ENCODE peak calls at places on chromosomes 2 and 18, in ten cellular contexts. X, V, B, A, E, Q, G, Z, F and C are unnamed samples.

GRCh38 chr2:176814274-176814673 is 398.3 kb upstream of the HNRNPA3 start:
- ATAC-seq in F (no peak), Z (peak), E (no peak), Q (no peak), A (no peak), X (no peak), B (no peak), G (no peak), V (no peak), C (no peak)

GRCh38 chr2:121263996-121264715 is 20.8 kb downstream of the TFCP2L1 start:
- ATAC-seq in G (no peak), Z (no peak), Q (peak), E (no peak), X (peak), F (no peak), A (peak), B (no peak), V (peak), C (no peak)

GRCh38 chr18:23963443-23964185 is 50.9 kb upstream of the TTC39C start:
- ATAC-seq in G (no peak), B (no peak), X (peak), Z (no peak), F (no peak), Q (peak), E (no peak), A (peak), V (peak), C (no peak)

GRCh38 chr2:227865281-227865680 is 6.2 kb upstream of the DAW1 start:
- ATAC-seq in E (no peak), V (no peak), B (no peak), Z (no peak), X (no peak), G (no peak), F (no peak), A (no peak), Q (no peak), C (no peak)

GRCh38 chr2:54871457-54872103 is 148.1 kb downstream of the EML6 start:
- ATAC-seq in E (no peak), B (no peak), Q (no peak), A (peak), F (no peak), G (no peak), Z (peak), V (peak), X (no peak), C (peak)

GRCh38 chr2:73177645-73178255 is 24.6 kb upstream of the NOTO start:
- ATAC-seq in B (peak), F (peak), E (no peak), X (peak), V (peak), Q (no peak), G (no peak), A (peak), Z (no peak), C (peak)

GRCh38 chr18:12639990-12640880 is 17.7 kb downstream of the SPIRE1 start:
- ATAC-seq in G (peak), F (no peak), A (peak), V (peak), X (peak), Q (peak), B (peak), E (peak), Z (no peak), C (no peak)

GRCh38 chr2:29246388-29247300 is 131.4 kb downstream of the CLIP4 start:
- ATAC-seq in X (peak), Q (peak), A (peak), F (peak), Z (no peak), E (peak), V (peak), G (no peak), B (no peak), C (no peak)

GRCh38 chr2:103179800-103180199 is 418.0 kb downstream of the TMEM182 start:
- ATAC-seq in V (no peak), B (no peak), A (no peak), Q (no peak), F (no peak), Z (peak), X (no peak), G (no peak), E (no peak), C (no peak)

GRCh38 chr2:1591978-1592907 is 152.1 kb downstream of the PXDN start:
- ATAC-seq in E (peak), G (peak), B (peak), Z (peak), V (peak), Q (peak), X (peak), A (peak), F (no peak), C (peak)

GRCh38 chr18:3456686-3457069 is 6.7 kb downstream of the TGIF1 start:
- ATAC-seq in A (no peak), F (no peak), X (no peak), G (no peak), V (peak), B (no peak), E (no peak), Z (peak), Q (peak), C (no peak)

GRCh38 chr2:7011376-7012083 is 94.3 kb downstream of the RNF144A start:
- ATAC-seq in V (no peak), E (no peak), A (no peak), F (no peak), Z (no peak), Q (no peak), G (no peak), X (no peak), B (no peak), C (no peak)

GRCh38 chr2:28117104-28117596 is 226.6 kb downstream of the BABAM2 start:
- ATAC-seq in G (peak), F (no peak), X (peak), V (peak), E (no peak), Q (no peak), B (no peak), Z (peak), A (peak), C (no peak)

GRCh38 chr2:203623616-203624015 is 82.8 kb upstream of the CD28 start:
- ATAC-seq in E (no peak), A (no peak), G (no peak), Q (no peak), V (no peak), X (no peak), F (no peak), Z (no peak), B (no peak), C (no peak)

GRCh38 chr2:157182834-157183396 is 74.6 kb upstream of the GALNT5 start:
- ATAC-seq in B (peak), G (peak), F (peak), Z (peak), Q (peak), A (peak), V (no peak), E (peak), X (no peak), C (peak)

GRCh38 chr2:160989778-160990177 is 170.4 kb upstream of the TANK start:
- ATAC-seq in B (no peak), Z (no peak), X (no peak), V (no peak), F (no peak), E (no peak), A (no peak), G (no peak), Q (no peak), C (no peak)

GRCh38 chr2:53964237-53964952 is 6.4 kb downstream of the PSME4 start:
- ATAC-seq in V (no peak), A (no peak), E (no peak), G (no peak), Q (no peak), B (no peak), F (peak), X (no peak), Z (no peak), C (no peak)

GRCh38 chr2:216918088-216918680 is 58.3 kb upstream of the TNP1 start:
- ATAC-seq in V (no peak), B (peak), Q (no peak), G (peak), F (no peak), Z (no peak), A (peak), X (peak), E (no peak), C (peak)

GRCh38 chr18:59266459-59266858 is 6.8 kb downstream of the RAX start:
- ATAC-seq in A (no peak), Q (no peak), F (no peak), E (no peak), X (no peak), V (no peak), Z (no peak), B (no peak), G (no peak), C (no peak)

GRCh38 chr2:196159223-196159892 is 12.0 kb downstream of the STK17B start:
- ATAC-seq in Q (no peak), A (no peak), X (no peak), F (peak), V (no peak), Z (no peak), E (no peak), B (no peak), G (no peak), C (no peak)

GRCh38 chr2:45329045-45329677 is 281.9 kb downstream of the SRBD1 start:
- ATAC-seq in B (peak), Q (no peak), E (no peak), Z (no peak), V (peak), X (peak), G (no peak), F (no peak), A (peak), C (no peak)

GRCh38 chr2:163553601-163554000 is 182.2 kb downstream of the FIGN start:
- ATAC-seq in G (no peak), F (no peak), B (no peak), X (no peak), V (no peak), Q (no peak), E (no peak), A (no peak), Z (no peak), C (no peak)

GRCh38 chr2:176685908-176686307 is 416.7 kb downstream of the MTX2 start:
- ATAC-seq in Q (no peak), Z (no peak), G (no peak), V (no peak), E (no peak), F (no peak), X (no peak), B (no peak), A (no peak), C (no peak)

GRCh38 chr18:37368110-37368812 is 197.3 kb downstream of the CELF4 start:
- ATAC-seq in Q (no peak), B (no peak), V (no peak), A (no peak), G (no peak), F (no peak), X (no peak), Z (no peak), E (no peak), C (no peak)

GRCh38 chr2:215136669-215137328 is 1.6 kb downstream of the ABCA12 start:
- ATAC-seq in E (no peak), Z (no peak), G (no peak), B (peak), Q (no peak), F (peak), X (no peak), A (no peak), V (no peak), C (no peak)

GRCh38 chr2:69166465-69166811 is 153.5 kb downstream of the ANTXR1 start:
- ATAC-seq in A (no peak), X (no peak), F (no peak), B (no peak), G (no peak), E (no peak), V (peak), Q (no peak), Z (no peak), C (no peak)

GRCh38 chr2:69166812-69167468 is 154.0 kb downstream of the ANTXR1 start:
- ATAC-seq in B (no peak), X (no peak), F (no peak), Z (no peak), Q (peak), V (peak), E (no peak), A (no peak), G (peak), C (no peak)

GRCh38 chr2:69168144-69168813 is 155.3 kb downstream of the ANTXR1 start:
- ATAC-seq in V (no peak), B (no peak), Z (no peak), E (no peak), G (no peak), X (no peak), F (no peak), A (no peak), Q (no peak), C (no peak)

GRCh38 chr2:69168950-69169695 is 156.1 kb downstream of the ANTXR1 start:
- ATAC-seq in V (no peak), Z (no peak), G (no peak), X (no peak), E (no peak), F (no peak), Q (no peak), A (no peak), B (no peak), C (no peak)

GRCh38 chr2:69167469-69167822 is 154.5 kb downstream of the ANTXR1 start:
- ATAC-seq in X (no peak), F (no peak), Z (no peak), E (no peak), A (no peak), Q (no peak), G (no peak), V (peak), B (no peak), C (no peak)
- TF ChIP-seq CTCF in X (no peak), F (no peak), Z (no peak), E (no peak), A (no peak), Q (no peak), G (no peak), V (no peak), B (no peak), C (no peak)

GRCh38 chr2:88556026-88556425 is 71.2 kb downstream of the EIF2AK3 start:
- ATAC-seq in Z (no peak), Q (peak), G (peak), A (no peak), E (no peak), X (no peak), V (no peak), F (no peak), B (no peak), C (no peak)
- TF ChIP-seq POLR2A in Z (no peak), Q (no peak), G (no peak), A (no peak), E (no peak), X (no peak), V (no peak), F (no peak), B (no peak), C (no peak)

GRCh38 chr18:38801640-38802039 is 1236.0 kb upstream of the CELF4 start:
- ATAC-seq in G (no peak), X (no peak), F (no peak), B (no peak), Q (no peak), V (no peak), E (no peak), A (no peak), Z (no peak), C (no peak)
- TF ChIP-seq CTCF in G (no peak), X (no peak), F (no peak), B (no peak), Q (no peak), V (no peak), E (no peak), A (no peak), Z (no peak), C (no peak)

GRCh38 chr2:19807346-19807745 is 94.4 kb downstream of the TTC32 start:
- ATAC-seq in A (no peak), G (no peak), E (no peak), X (no peak), F (no peak), B (no peak), Z (no peak), Q (no peak), V (no peak), C (no peak)
- TF ChIP-seq POLR2A in A (no peak), G (no peak), E (no peak), X (no peak), F (no peak), B (no peak), Z (no peak), Q (no peak), V (no peak), C (no peak)

DNA sequence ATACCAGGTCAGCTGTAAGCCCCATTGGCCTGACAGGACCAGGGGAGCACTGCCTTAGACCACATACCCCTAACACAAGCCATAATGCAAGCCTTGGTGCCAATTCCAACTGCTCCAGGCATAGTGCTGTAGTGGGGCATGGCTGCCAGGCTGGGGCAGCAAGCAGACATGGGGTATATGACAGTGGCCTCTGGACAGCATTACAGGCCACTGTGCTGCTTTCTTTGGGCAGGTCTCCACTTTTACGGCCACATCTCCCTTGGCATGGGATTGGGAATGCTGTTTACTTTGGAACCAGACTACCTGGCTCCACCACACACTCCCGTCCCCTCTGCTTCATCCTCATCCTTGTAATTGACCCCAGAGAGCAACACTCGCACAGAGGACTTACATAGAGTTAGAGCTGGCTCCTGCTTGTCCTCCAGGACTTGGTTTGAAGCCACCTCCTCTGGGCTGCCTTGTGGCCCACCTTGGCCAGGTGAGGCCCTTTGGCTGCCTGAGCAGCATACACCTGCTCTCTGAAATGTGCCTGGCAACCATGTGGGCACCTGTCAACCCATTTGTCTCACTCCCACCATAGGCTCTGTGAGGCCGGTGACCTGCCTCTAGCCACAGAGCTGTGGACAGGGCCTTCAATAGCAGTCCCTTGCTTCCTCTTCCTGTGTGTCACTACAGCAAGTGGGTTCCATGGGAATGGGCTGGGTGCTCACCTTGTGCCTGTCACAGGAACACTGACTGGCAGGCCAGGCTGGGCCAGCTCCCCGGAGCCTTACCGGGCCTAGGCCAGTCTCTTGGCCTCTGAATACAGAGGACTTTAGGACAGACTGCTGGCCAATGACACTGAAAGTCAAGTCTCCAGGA is 262.6 kb upstream of the HS6ST1 start:
- ATAC-seq in Z (no peak), G (no peak), B (no peak), V (peak), A (peak), E (no peak), X (no peak), Q (peak), F (no peak), C (no peak)
- TF ChIP-seq CTCF in Z (no peak), G (no peak), B (no peak), V (no peak), A (no peak), E (no peak), X (no peak), Q (no peak), F (no peak), C (no peak)